ENCODE peak calls at places on chromosomes 13 and 19, in seven cellular contexts. One of them, this sample, is unnamed.

GRCh38 chr19:4380254-4380727 is 20.1 kb downstream of the SH3GL1 start:
- ATAC-seq in left cardiac atrium: peak
- ATAC-seq in activated CD8-positive, alpha-beta memory T cell treated with anti-CD3 and anti-CD28 coated beads, Interleukin-2, amount 10 ng/mL, durations not matched to agents 7 days and 5 days: peak
- ATAC-seq in central memory CD8-positive, alpha-beta T cell: peak
- ATAC-seq in activated T-cell treated with anti-CD3 and anti-CD28 coated beads, Interleukin-2, amount 50 U/mL, for 4 hours: peak
- ATAC-seq in aorta: peak
- ATAC-seq in stimulated activated naive CD8-positive, alpha-beta T cell treated with anti-CD3 and anti-CD28 coated beads, Interleukin-15, Interleukin-2, amounts not matched to agents 100 U/mL and 50 U/mL, for 24 hours: peak
- ATAC-seq in this sample: peak

GRCh38 chr13:28117689-28118377 is 17.5 kb upstream of the FLT3 start:
- ATAC-seq in left cardiac atrium: peak
- ATAC-seq in activated CD8-positive, alpha-beta memory T cell treated with anti-CD3 and anti-CD28 coated beads, Interleukin-2, amount 10 ng/mL, durations not matched to agents 7 days and 5 days: no peak
- ATAC-seq in central memory CD8-positive, alpha-beta T cell: no peak
- ATAC-seq in activated T-cell treated with anti-CD3 and anti-CD28 coated beads, Interleukin-2, amount 50 U/mL, for 4 hours: no peak
- ATAC-seq in aorta: no peak
- ATAC-seq in stimulated activated naive CD8-positive, alpha-beta T cell treated with anti-CD3 and anti-CD28 coated beads, Interleukin-15, Interleukin-2, amounts not matched to agents 100 U/mL and 50 U/mL, for 24 hours: no peak
- ATAC-seq in this sample: no peak

GRCh38 chr19:30227071-30227621 is 145.0 kb upstream of the ZNF536 start:
- ATAC-seq in left cardiac atrium: no peak
- ATAC-seq in activated CD8-positive, alpha-beta memory T cell treated with anti-CD3 and anti-CD28 coated beads, Interleukin-2, amount 10 ng/mL, durations not matched to agents 7 days and 5 days: no peak
- ATAC-seq in central memory CD8-positive, alpha-beta T cell: no peak
- ATAC-seq in activated T-cell treated with anti-CD3 and anti-CD28 coated beads, Interleukin-2, amount 50 U/mL, for 4 hours: peak
- ATAC-seq in aorta: no peak
- ATAC-seq in stimulated activated naive CD8-positive, alpha-beta T cell treated with anti-CD3 and anti-CD28 coated beads, Interleukin-15, Interleukin-2, amounts not matched to agents 100 U/mL and 50 U/mL, for 24 hours: peak
- ATAC-seq in this sample: no peak

GRCh38 chr13:51601601-51602348 is 17.5 kb downstream of the WDFY2 start:
- ATAC-seq in left cardiac atrium: no peak
- ATAC-seq in activated CD8-positive, alpha-beta memory T cell treated with anti-CD3 and anti-CD28 coated beads, Interleukin-2, amount 10 ng/mL, durations not matched to agents 7 days and 5 days: no peak
- ATAC-seq in central memory CD8-positive, alpha-beta T cell: no peak
- ATAC-seq in activated T-cell treated with anti-CD3 and anti-CD28 coated beads, Interleukin-2, amount 50 U/mL, for 4 hours: no peak
- ATAC-seq in aorta: no peak
- ATAC-seq in stimulated activated naive CD8-positive, alpha-beta T cell treated with anti-CD3 and anti-CD28 coated beads, Interleukin-15, Interleukin-2, amounts not matched to agents 100 U/mL and 50 U/mL, for 24 hours: no peak
- ATAC-seq in this sample: no peak

GRCh38 chr19:6362024-6362344 is 653 bp downstream of the CLPP start:
- ATAC-seq in left cardiac atrium: no peak
- ATAC-seq in activated CD8-positive, alpha-beta memory T cell treated with anti-CD3 and anti-CD28 coated beads, Interleukin-2, amount 10 ng/mL, durations not matched to agents 7 days and 5 days: no peak
- ATAC-seq in central memory CD8-positive, alpha-beta T cell: no peak
- ATAC-seq in activated T-cell treated with anti-CD3 and anti-CD28 coated beads, Interleukin-2, amount 50 U/mL, for 4 hours: peak
- ATAC-seq in aorta: peak
- ATAC-seq in stimulated activated naive CD8-positive, alpha-beta T cell treated with anti-CD3 and anti-CD28 coated beads, Interleukin-15, Interleukin-2, amounts not matched to agents 100 U/mL and 50 U/mL, for 24 hours: no peak
- ATAC-seq in this sample: peak

GRCh38 chr13:80276371-80277289 is 64.3 kb downstream of the SPRY2 start:
- ATAC-seq in left cardiac atrium: peak
- ATAC-seq in activated CD8-positive, alpha-beta memory T cell treated with anti-CD3 and anti-CD28 coated beads, Interleukin-2, amount 10 ng/mL, durations not matched to agents 7 days and 5 days: no peak
- ATAC-seq in central memory CD8-positive, alpha-beta T cell: no peak
- ATAC-seq in activated T-cell treated with anti-CD3 and anti-CD28 coated beads, Interleukin-2, amount 50 U/mL, for 4 hours: no peak
- ATAC-seq in aorta: peak
- ATAC-seq in stimulated activated naive CD8-positive, alpha-beta T cell treated with anti-CD3 and anti-CD28 coated beads, Interleukin-15, Interleukin-2, amounts not matched to agents 100 U/mL and 50 U/mL, for 24 hours: no peak
- ATAC-seq in this sample: no peak

GRCh38 chr13:74191036-74191809 is 57.0 kb upstream of the KLF12 start:
- ATAC-seq in left cardiac atrium: no peak
- ATAC-seq in activated CD8-positive, alpha-beta memory T cell treated with anti-CD3 and anti-CD28 coated beads, Interleukin-2, amount 10 ng/mL, durations not matched to agents 7 days and 5 days: no peak
- ATAC-seq in central memory CD8-positive, alpha-beta T cell: no peak
- ATAC-seq in activated T-cell treated with anti-CD3 and anti-CD28 coated beads, Interleukin-2, amount 50 U/mL, for 4 hours: peak
- ATAC-seq in aorta: no peak
- ATAC-seq in stimulated activated naive CD8-positive, alpha-beta T cell treated with anti-CD3 and anti-CD28 coated beads, Interleukin-15, Interleukin-2, amounts not matched to agents 100 U/mL and 50 U/mL, for 24 hours: peak
- ATAC-seq in this sample: peak

GRCh38 chr13:101283782-101284181 is 132.5 kb downstream of the NALCN start:
- ATAC-seq in left cardiac atrium: no peak
- ATAC-seq in activated CD8-positive, alpha-beta memory T cell treated with anti-CD3 and anti-CD28 coated beads, Interleukin-2, amount 10 ng/mL, durations not matched to agents 7 days and 5 days: no peak
- ATAC-seq in central memory CD8-positive, alpha-beta T cell: no peak
- ATAC-seq in activated T-cell treated with anti-CD3 and anti-CD28 coated beads, Interleukin-2, amount 50 U/mL, for 4 hours: no peak
- ATAC-seq in aorta: no peak
- ATAC-seq in stimulated activated naive CD8-positive, alpha-beta T cell treated with anti-CD3 and anti-CD28 coated beads, Interleukin-15, Interleukin-2, amounts not matched to agents 100 U/mL and 50 U/mL, for 24 hours: no peak
- ATAC-seq in this sample: no peak

GRCh38 chr13:50588736-50589135 is 254.8 kb downstream of the DLEU7 start:
- ATAC-seq in left cardiac atrium: no peak
- ATAC-seq in activated CD8-positive, alpha-beta memory T cell treated with anti-CD3 and anti-CD28 coated beads, Interleukin-2, amount 10 ng/mL, durations not matched to agents 7 days and 5 days: no peak
- ATAC-seq in central memory CD8-positive, alpha-beta T cell: no peak
- ATAC-seq in activated T-cell treated with anti-CD3 and anti-CD28 coated beads, Interleukin-2, amount 50 U/mL, for 4 hours: no peak
- ATAC-seq in aorta: no peak
- ATAC-seq in stimulated activated naive CD8-positive, alpha-beta T cell treated with anti-CD3 and anti-CD28 coated beads, Interleukin-15, Interleukin-2, amounts not matched to agents 100 U/mL and 50 U/mL, for 24 hours: no peak
- ATAC-seq in this sample: no peak

GRCh38 chr19:30107351-30107750 is 165.3 kb downstream of the URI1 start:
- ATAC-seq in left cardiac atrium: no peak
- ATAC-seq in activated CD8-positive, alpha-beta memory T cell treated with anti-CD3 and anti-CD28 coated beads, Interleukin-2, amount 10 ng/mL, durations not matched to agents 7 days and 5 days: no peak
- ATAC-seq in central memory CD8-positive, alpha-beta T cell: no peak
- ATAC-seq in activated T-cell treated with anti-CD3 and anti-CD28 coated beads, Interleukin-2, amount 50 U/mL, for 4 hours: no peak
- ATAC-seq in aorta: no peak
- ATAC-seq in stimulated activated naive CD8-positive, alpha-beta T cell treated with anti-CD3 and anti-CD28 coated beads, Interleukin-15, Interleukin-2, amounts not matched to agents 100 U/mL and 50 U/mL, for 24 hours: no peak
- ATAC-seq in this sample: no peak

GRCh38 chr13:77184455-77184854 is 142.4 kb downstream of the MYCBP2 start:
- ATAC-seq in left cardiac atrium: no peak
- ATAC-seq in activated CD8-positive, alpha-beta memory T cell treated with anti-CD3 and anti-CD28 coated beads, Interleukin-2, amount 10 ng/mL, durations not matched to agents 7 days and 5 days: peak
- ATAC-seq in central memory CD8-positive, alpha-beta T cell: peak
- ATAC-seq in activated T-cell treated with anti-CD3 and anti-CD28 coated beads, Interleukin-2, amount 50 U/mL, for 4 hours: peak
- ATAC-seq in aorta: no peak
- ATAC-seq in stimulated activated naive CD8-positive, alpha-beta T cell treated with anti-CD3 and anti-CD28 coated beads, Interleukin-15, Interleukin-2, amounts not matched to agents 100 U/mL and 50 U/mL, for 24 hours: peak
- ATAC-seq in this sample: peak

GRCh38 chr19:38402623-38402966 is 298 bp upstream of the FAM98C start:
- ATAC-seq in left cardiac atrium: peak
- ATAC-seq in activated CD8-positive, alpha-beta memory T cell treated with anti-CD3 and anti-CD28 coated beads, Interleukin-2, amount 10 ng/mL, durations not matched to agents 7 days and 5 days: no peak
- ATAC-seq in central memory CD8-positive, alpha-beta T cell: peak
- ATAC-seq in activated T-cell treated with anti-CD3 and anti-CD28 coated beads, Interleukin-2, amount 50 U/mL, for 4 hours: no peak
- ATAC-seq in aorta: no peak
- ATAC-seq in stimulated activated naive CD8-positive, alpha-beta T cell treated with anti-CD3 and anti-CD28 coated beads, Interleukin-15, Interleukin-2, amounts not matched to agents 100 U/mL and 50 U/mL, for 24 hours: no peak
- ATAC-seq in this sample: no peak

GRCh38 chr13:112885782-112886268 is 83.2 kb upstream of the MCF2L start:
- ATAC-seq in left cardiac atrium: peak
- ATAC-seq in activated CD8-positive, alpha-beta memory T cell treated with anti-CD3 and anti-CD28 coated beads, Interleukin-2, amount 10 ng/mL, durations not matched to agents 7 days and 5 days: no peak
- ATAC-seq in central memory CD8-positive, alpha-beta T cell: no peak
- ATAC-seq in activated T-cell treated with anti-CD3 and anti-CD28 coated beads, Interleukin-2, amount 50 U/mL, for 4 hours: no peak
- ATAC-seq in aorta: peak
- ATAC-seq in stimulated activated naive CD8-positive, alpha-beta T cell treated with anti-CD3 and anti-CD28 coated beads, Interleukin-15, Interleukin-2, amounts not matched to agents 100 U/mL and 50 U/mL, for 24 hours: no peak
- ATAC-seq in this sample: no peak

GRCh38 chr13:49303533-49304252 is 56.0 kb downstream of the CDADC1 start:
- ATAC-seq in left cardiac atrium: peak
- ATAC-seq in activated CD8-positive, alpha-beta memory T cell treated with anti-CD3 and anti-CD28 coated beads, Interleukin-2, amount 10 ng/mL, durations not matched to agents 7 days and 5 days: no peak
- ATAC-seq in central memory CD8-positive, alpha-beta T cell: no peak
- ATAC-seq in activated T-cell treated with anti-CD3 and anti-CD28 coated beads, Interleukin-2, amount 50 U/mL, for 4 hours: no peak
- ATAC-seq in aorta: no peak
- ATAC-seq in stimulated activated naive CD8-positive, alpha-beta T cell treated with anti-CD3 and anti-CD28 coated beads, Interleukin-15, Interleukin-2, amounts not matched to agents 100 U/mL and 50 U/mL, for 24 hours: no peak
- ATAC-seq in this sample: no peak

GRCh38 chr13:71021810-71022422 is 845.1 kb downstream of the DACH1 start:
- ATAC-seq in left cardiac atrium: no peak
- ATAC-seq in activated CD8-positive, alpha-beta memory T cell treated with anti-CD3 and anti-CD28 coated beads, Interleukin-2, amount 10 ng/mL, durations not matched to agents 7 days and 5 days: no peak
- ATAC-seq in central memory CD8-positive, alpha-beta T cell: no peak
- ATAC-seq in activated T-cell treated with anti-CD3 and anti-CD28 coated beads, Interleukin-2, amount 50 U/mL, for 4 hours: no peak
- ATAC-seq in aorta: no peak
- ATAC-seq in stimulated activated naive CD8-positive, alpha-beta T cell treated with anti-CD3 and anti-CD28 coated beads, Interleukin-15, Interleukin-2, amounts not matched to agents 100 U/mL and 50 U/mL, for 24 hours: no peak
- ATAC-seq in this sample: no peak

This sample was measured in activated T-helper 17 cell treated with anti-CD3 and anti-CD28 coated beads, Interleukin-2, amount 50 U/mL, for 72 hours.